ENCODE peak calls at places on chromosomes 11 and 22, in eight cellular contexts. M is keratinocyte; J is lower lobe of right lung; B is testis; D is AG04450; P is tibial artery; W is Peyer's patch; Z is CD8-positive, alpha-beta T cell. N is an unnamed sample.

GRCh38 chr22:19138217-19139000 is 6.0 kb downstream of the ESS2 start:
- DNase-seq in J (no peak), Z (no peak), P (no peak), B (no peak), W (no peak), M (no peak), D (no peak), N (no peak)

GRCh38 chr11:104332110-104332509 is 168.2 kb upstream of the PDGFD start:
- DNase-seq in D (no peak), B (peak; percentile 64), Z (no peak), P (no peak), M (no peak), W (no peak), J (no peak), N (no peak)

GRCh38 chr11:127340438-127340837 is 339.9 kb upstream of the KIRREL3 start:
- DNase-seq in M (no peak), P (no peak), D (no peak), W (no peak), J (no peak), Z (no peak), B (no peak), N (no peak)

GRCh38 chr11:2276999-2277328 is 6.6 kb upstream of the ASCL2 start:
- DNase-seq in B (peak; percentile 14), D (no peak), W (no peak), Z (no peak), J (no peak), M (no peak), P (no peak), N (peak; percentile 43)

GRCh38 chr11:71305451-71306125 is 53.2 kb upstream of the SHANK2 start:
- DNase-seq in Z (no peak), J (no peak), W (peak; percentile 34), M (no peak), B (no peak), D (no peak), P (no peak), N (no peak)

GRCh38 chr11:128848815-128849455 is 18.2 kb downstream of the KCNJ1 start:
- DNase-seq in Z (peak; percentile 75), M (no peak), W (no peak), D (no peak), P (peak; percentile 48), B (peak; percentile 80), J (peak; percentile 74), N (no peak)

GRCh38 chr11:47850337-47850736 is 2.2 kb upstream of the NUP160 start:
- DNase-seq in D (no peak), M (no peak), Z (no peak), B (no peak), J (no peak), P (no peak), W (no peak), N (no peak)

GRCh38 chr22:45400046-45400445 is 13.4 kb downstream of the SMC1B start:
- DNase-seq in M (peak; percentile 26), P (no peak), W (no peak), J (no peak), Z (no peak), B (no peak), D (no peak), N (no peak)

GRCh38 chr11:67437082-67437821 is at the start of gene PTPRCAP:
- DNase-seq in J (no peak), Z (peak; percentile 85), B (no peak), W (no peak), D (no peak), M (no peak), P (no peak), N (no peak)

GRCh38 chr11:1459739-1460395 is 26.7 kb downstream of the MOB2 start:
- DNase-seq in W (no peak), M (no peak), B (no peak), J (no peak), D (no peak), P (no peak), Z (no peak), N (no peak)

GRCh38 chr11:24233041-24233440 is 263.8 kb upstream of the LUZP2 start:
- DNase-seq in P (no peak), D (no peak), Z (no peak), J (no peak), M (no peak), W (no peak), B (no peak), N (no peak)

GRCh38 chr11:97537407-97538150 is 1147.8 kb downstream of the JRKL start:
- DNase-seq in J (no peak), B (no peak), W (no peak), P (no peak), Z (no peak), D (no peak), M (no peak), N (no peak)

GRCh38 chr11:69894126-69895047 is 75.2 kb upstream of the FGF3 start:
- DNase-seq in J (peak; percentile 20), P (no peak), M (no peak), Z (no peak), B (no peak), D (no peak), W (peak; percentile 42), N (no peak)

GRCh38 chr11:122108192-122108799 is 7.7 kb downstream of the BLID start:
- DNase-seq in D (no peak), Z (no peak), W (no peak), B (peak; percentile 81), M (no peak), J (no peak), P (peak; percentile 20), N (no peak)

GRCh38 chr11:721913-722811 is 16.1 kb downstream of the EPS8L2 start:
- DNase-seq in J (peak; percentile 79), B (no peak), P (no peak), D (no peak), W (peak; percentile 72), Z (peak; percentile 51), M (no peak), N (no peak)

GRCh38 chr22:48829908-48830307 is 997.8 kb downstream of the BRD1 start:
- DNase-seq in W (no peak), B (no peak), M (no peak), Z (no peak), P (no peak), D (no peak), J (no peak), N (no peak)

GRCh38 chr11:75386912-75387311 is 12.4 kb upstream of the RPS3 start:
- DNase-seq in D (no peak), B (no peak), J (no peak), P (no peak), W (no peak), Z (no peak), M (no peak), N (no peak)

GRCh38 chr11:13261600-13262061 is 16.0 kb upstream of the BMAL1 start:
- DNase-seq in J (no peak), P (no peak), M (peak; percentile 84), W (no peak), Z (no peak), D (peak; percentile 26), B (no peak), N (no peak)

GRCh38 chr11:1205987-1206331 is 16.9 kb upstream of the MUC5B start:
- DNase-seq in W (peak; percentile 26), B (no peak), M (no peak), P (peak; percentile 8), Z (no peak), J (no peak), D (no peak), N (no peak)

GRCh38 chr11:43788394-43788793 is 92.2 kb upstream of the ALKBH3 start:
- DNase-seq in D (no peak), B (no peak), P (peak; percentile 33), Z (no peak), M (no peak), J (no peak), W (no peak), N (no peak)

GRCh38 chr11:131951146-131951545 is 580.7 kb downstream of the NTM start:
- DNase-seq in B (no peak), M (no peak), J (no peak), Z (no peak), P (no peak), W (no peak), D (no peak), N (no peak)

GRCh38 chr22:47014636-47014930 is 252.1 kb downstream of the TBC1D22A start:
- DNase-seq in P (no peak), M (no peak), W (no peak), D (no peak), Z (no peak), B (no peak), J (no peak), N (no peak)

GRCh38 chr11:57387284-57388030 is 3.0 kb downstream of the PRG2 start:
- DNase-seq in P (no peak), M (no peak), B (no peak), D (no peak), Z (no peak), W (no peak), J (no peak), N (no peak)

GRCh38 chr11:43760902-43761301 is 80.4 kb downstream of the HSD17B12 start:
- DNase-seq in W (no peak), M (no peak), P (no peak), D (no peak), B (no peak), J (no peak), Z (no peak), N (no peak)

GRCh38 chr22:38947321-38948112 is 9.9 kb upstream of the APOBEC3A start:
- DNase-seq in Z (no peak), J (peak; percentile 45), P (no peak), W (no peak), D (no peak), M (no peak), B (no peak), N (peak; percentile 11)

GRCh38 chr11:64893194-64894069 is 15.0 kb upstream of the EHD1 start:
- DNase-seq in M (no peak), Z (no peak), P (no peak), B (no peak), J (no peak), W (peak; percentile 94), D (no peak), N (no peak)
- H3K27ac ChIP-seq in M (no peak overlapping the region), Z (no peak overlapping the region), P (no peak overlapping the region), B (no peak overlapping the region), J (no peak overlapping the region), W (peak overlapping the region; percentile 84), D (no peak overlapping the region), N (no peak overlapping the region)

GRCh38 chr11:66225054-66225453 is 43.4 kb upstream of the RAB1B start:
- DNase-seq in B (peak; percentile 37), D (no peak), Z (no peak), P (no peak), W (no peak), J (no peak), M (no peak), N (no peak)
- H3K4me3 ChIP-seq in B (no peak overlapping the region), D (no peak overlapping the region), Z (no peak overlapping the region), P (no peak overlapping the region), W (no peak overlapping the region), J (no peak overlapping the region), M (no peak overlapping the region), N (no peak overlapping the region)

GRCh38 chr22:36580371-36580770 is 51.4 kb upstream of the EIF3D start:
- DNase-seq in B (no peak), P (no peak), J (no peak), D (no peak), W (no peak), M (no peak), Z (no peak), N (no peak)
- H3K27ac ChIP-seq in B (no peak overlapping the region), P (no peak overlapping the region), J (no peak overlapping the region), D (no peak overlapping the region), W (no peak overlapping the region), M (no peak overlapping the region), Z (no peak overlapping the region), N (no peak overlapping the region)

DNA sequence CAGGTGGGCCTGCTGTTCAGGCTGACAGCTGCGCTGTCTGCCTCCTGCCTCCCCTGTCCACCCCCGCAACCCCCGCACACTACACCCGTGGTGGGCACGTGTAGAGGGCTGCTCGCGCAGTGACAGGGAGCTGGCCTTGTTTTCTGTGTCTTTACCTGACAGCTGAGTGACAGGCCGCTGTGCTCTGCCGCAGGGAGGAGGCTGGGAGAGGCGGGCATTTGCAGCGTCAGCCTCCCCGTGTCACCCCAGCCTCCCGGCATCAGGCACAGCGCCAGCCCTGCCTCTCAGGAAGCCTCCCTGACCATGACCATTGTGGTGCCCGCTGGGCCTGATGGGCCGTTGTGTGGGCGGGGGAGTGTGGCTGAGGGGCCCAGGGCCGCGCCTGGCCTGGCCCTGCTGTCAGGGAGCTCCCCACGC is 32.0 kb upstream of the RELT start:
- DNase-seq in P (no peak), M (no peak), B (peak; percentile 80), Z (no peak), W (no peak), J (no peak), D (no peak), N (no peak)
- H3K4me3 ChIP-seq in P (peak overlapping the region; percentile 50), M (no peak overlapping the region), B (no peak overlapping the region), Z (no peak overlapping the region), W (no peak overlapping the region), J (no peak overlapping the region), D (no peak overlapping the region), N (no peak overlapping the region)

N was measured in breast epithelium.